ENCODE peak calls at places on chromosome 19, in five cellular contexts. One of them, this sample, is unnamed.

GRCh38 chr19:10291554-10292205 is 1.9 kb downstream of the ICAM5 start:
- DNase-seq in progenitor cell of endocrine pancreas: no peak
- DNase-seq in bronchial epithelial cell: no peak
- DNase-seq in heart right ventricle: no peak
- DNase-seq in NB4: peak
- DNase-seq in this sample: peak

GRCh38 chr19:18948075-18948975 is 7.3 kb upstream of the HOMER3 start:
- DNase-seq in progenitor cell of endocrine pancreas: no peak
- DNase-seq in bronchial epithelial cell: no peak
- DNase-seq in heart right ventricle: no peak
- DNase-seq in NB4: no peak
- DNase-seq in this sample: no peak

GRCh38 chr19:42596391-42597071 is 1.8 kb upstream of the CEACAM8 start:
- DNase-seq in progenitor cell of endocrine pancreas: peak
- DNase-seq in bronchial epithelial cell: peak
- DNase-seq in heart right ventricle: peak
- DNase-seq in NB4: peak
- DNase-seq in this sample: peak

GRCh38 chr19:43664008-43664407 is 6.0 kb downstream of the PLAUR start:
- DNase-seq in progenitor cell of endocrine pancreas: no peak
- DNase-seq in bronchial epithelial cell: no peak
- DNase-seq in heart right ventricle: no peak
- DNase-seq in NB4: peak
- DNase-seq in this sample: no peak

GRCh38 chr19:16677060-16677459 is 16.1 kb downstream of the TMEM38A start:
- DNase-seq in progenitor cell of endocrine pancreas: no peak
- DNase-seq in bronchial epithelial cell: peak
- DNase-seq in heart right ventricle: no peak
- DNase-seq in NB4: peak
- DNase-seq in this sample: no peak

GRCh38 chr19:6278740-6279619 is 795 bp downstream of the MLLT1 start:
- DNase-seq in progenitor cell of endocrine pancreas: no peak
- DNase-seq in bronchial epithelial cell: no peak
- DNase-seq in heart right ventricle: no peak
- DNase-seq in NB4: peak
- DNase-seq in this sample: no peak

GRCh38 chr19:2049741-2050348 is 1.2 kb downstream of the MKNK2 start:
- DNase-seq in progenitor cell of endocrine pancreas: no peak
- DNase-seq in bronchial epithelial cell: peak
- DNase-seq in heart right ventricle: peak
- DNase-seq in NB4: peak
- DNase-seq in this sample: peak

GRCh38 chr19:9847087-9847671 is 12.1 kb downstream of the PIN1 start:
- DNase-seq in progenitor cell of endocrine pancreas: no peak
- DNase-seq in bronchial epithelial cell: peak
- DNase-seq in heart right ventricle: no peak
- DNase-seq in NB4: peak
- DNase-seq in this sample: peak

GRCh38 chr19:33209844-33210230 is 15.7 kb downstream of the LRP3 start:
- DNase-seq in progenitor cell of endocrine pancreas: no peak
- DNase-seq in bronchial epithelial cell: no peak
- DNase-seq in heart right ventricle: no peak
- DNase-seq in NB4: no peak
- DNase-seq in this sample: no peak

GRCh38 chr19:4676955-4677731 is 7.0 kb upstream of the MYDGF start:
- DNase-seq in progenitor cell of endocrine pancreas: no peak
- DNase-seq in bronchial epithelial cell: peak
- DNase-seq in heart right ventricle: no peak
- DNase-seq in NB4: peak
- DNase-seq in this sample: peak
- TF ChIP-seq CTCF in progenitor cell of endocrine pancreas: peak
- TF ChIP-seq CTCF in bronchial epithelial cell: peak
- TF ChIP-seq CTCF in heart right ventricle: peak
- TF ChIP-seq CTCF in NB4: peak
- TF ChIP-seq CTCF in this sample: no peak

DNA sequence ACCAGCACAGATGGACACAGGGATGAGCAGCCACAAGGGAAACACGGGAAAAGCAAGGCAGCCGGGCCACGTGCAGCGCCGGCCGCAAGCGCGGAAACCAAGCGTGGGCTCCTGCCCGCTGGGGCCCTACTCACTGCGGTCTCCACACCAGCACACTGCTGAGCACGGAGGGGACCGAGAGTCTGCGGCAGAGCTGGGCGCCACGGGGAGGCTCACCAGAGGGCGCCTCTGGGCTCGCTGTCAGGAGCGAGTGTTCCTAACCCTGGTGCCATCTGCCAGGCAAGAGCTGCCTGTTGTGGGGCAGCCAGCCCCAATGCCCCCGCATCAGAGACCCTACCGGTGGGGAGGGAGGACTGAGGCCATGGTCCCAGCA is 26.5 kb downstream of the MPND start:
- DNase-seq in progenitor cell of endocrine pancreas: no peak
- DNase-seq in bronchial epithelial cell: peak
- DNase-seq in heart right ventricle: peak
- DNase-seq in NB4: no peak
- DNase-seq in this sample: peak
- TF ChIP-seq CTCF in progenitor cell of endocrine pancreas: peak
- TF ChIP-seq CTCF in bronchial epithelial cell: peak
- TF ChIP-seq CTCF in heart right ventricle: peak
- TF ChIP-seq CTCF in NB4: peak
- TF ChIP-seq CTCF in this sample: peak

DNA sequence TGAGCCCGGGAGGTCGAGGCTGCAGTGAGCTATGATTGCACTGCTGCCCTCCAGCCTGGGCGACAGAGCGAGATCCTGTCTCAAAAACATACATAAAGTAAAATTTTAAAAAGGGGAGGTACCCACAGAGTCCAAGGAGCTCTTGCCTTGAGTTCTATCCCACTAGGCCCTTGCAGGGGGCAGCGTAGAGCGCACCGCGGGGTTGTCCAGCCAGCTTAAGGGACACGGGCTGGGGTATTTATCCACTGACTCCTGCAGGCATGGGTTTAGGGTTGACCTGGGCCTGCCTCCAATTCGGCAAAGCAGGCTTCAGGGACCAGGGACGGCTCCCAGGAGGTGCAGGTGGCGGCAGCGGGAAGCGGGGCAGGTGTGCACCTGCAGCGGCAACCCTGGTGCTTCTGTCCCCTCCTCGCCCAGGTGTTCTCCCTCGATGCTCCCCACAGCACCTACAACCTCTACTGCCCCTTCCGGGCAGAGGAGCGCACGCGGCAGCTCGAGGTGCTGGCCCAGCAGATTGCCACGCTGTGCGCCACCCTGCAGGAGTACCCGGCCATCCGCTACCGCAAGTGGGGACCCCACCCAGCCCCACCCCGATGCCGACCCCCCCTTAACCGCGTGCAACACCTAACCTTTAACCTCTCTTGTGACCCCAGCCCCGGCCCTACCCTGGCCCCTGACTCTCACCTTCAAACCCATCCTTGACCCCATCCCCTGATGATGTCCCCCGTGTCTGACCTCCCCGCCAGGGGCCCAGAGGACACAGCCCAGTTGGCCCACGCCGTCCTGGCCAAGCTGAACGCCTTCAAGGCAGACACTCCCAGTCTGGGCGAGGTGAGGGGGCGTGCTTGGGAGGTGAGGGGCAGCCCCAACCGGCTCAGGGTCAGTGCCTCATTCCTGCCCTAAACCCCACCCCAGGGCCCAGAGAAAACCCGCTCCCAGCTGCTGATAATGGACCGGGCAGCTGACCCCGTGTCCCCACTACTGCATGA is 4.7 kb downstream of the STXBP2 start:
- DNase-seq in progenitor cell of endocrine pancreas: no peak
- DNase-seq in bronchial epithelial cell: no peak
- DNase-seq in heart right ventricle: no peak
- DNase-seq in NB4: no peak
- DNase-seq in this sample: no peak
- TF ChIP-seq CTCF in progenitor cell of endocrine pancreas: peak
- TF ChIP-seq CTCF in bronchial epithelial cell: peak
- TF ChIP-seq CTCF in heart right ventricle: no peak
- TF ChIP-seq CTCF in NB4: peak
- TF ChIP-seq CTCF in this sample: no peak

GRCh38 chr19:29172302-29172701 is 40.6 kb downstream of the UQCRFS1 start:
- DNase-seq in progenitor cell of endocrine pancreas: no peak
- DNase-seq in bronchial epithelial cell: no peak
- DNase-seq in heart right ventricle: no peak
- DNase-seq in NB4: peak
- DNase-seq in this sample: no peak

GRCh38 chr19:29171525-29171924 is 41.4 kb downstream of the UQCRFS1 start:
- DNase-seq in progenitor cell of endocrine pancreas: no peak
- DNase-seq in bronchial epithelial cell: no peak
- DNase-seq in heart right ventricle: no peak
- DNase-seq in NB4: no peak
- DNase-seq in this sample: no peak

GRCh38 chr19:29173896-29174295 is 39.1 kb downstream of the UQCRFS1 start:
- DNase-seq in progenitor cell of endocrine pancreas: no peak
- DNase-seq in bronchial epithelial cell: no peak
- DNase-seq in heart right ventricle: no peak
- DNase-seq in NB4: no peak
- DNase-seq in this sample: no peak

DNA sequence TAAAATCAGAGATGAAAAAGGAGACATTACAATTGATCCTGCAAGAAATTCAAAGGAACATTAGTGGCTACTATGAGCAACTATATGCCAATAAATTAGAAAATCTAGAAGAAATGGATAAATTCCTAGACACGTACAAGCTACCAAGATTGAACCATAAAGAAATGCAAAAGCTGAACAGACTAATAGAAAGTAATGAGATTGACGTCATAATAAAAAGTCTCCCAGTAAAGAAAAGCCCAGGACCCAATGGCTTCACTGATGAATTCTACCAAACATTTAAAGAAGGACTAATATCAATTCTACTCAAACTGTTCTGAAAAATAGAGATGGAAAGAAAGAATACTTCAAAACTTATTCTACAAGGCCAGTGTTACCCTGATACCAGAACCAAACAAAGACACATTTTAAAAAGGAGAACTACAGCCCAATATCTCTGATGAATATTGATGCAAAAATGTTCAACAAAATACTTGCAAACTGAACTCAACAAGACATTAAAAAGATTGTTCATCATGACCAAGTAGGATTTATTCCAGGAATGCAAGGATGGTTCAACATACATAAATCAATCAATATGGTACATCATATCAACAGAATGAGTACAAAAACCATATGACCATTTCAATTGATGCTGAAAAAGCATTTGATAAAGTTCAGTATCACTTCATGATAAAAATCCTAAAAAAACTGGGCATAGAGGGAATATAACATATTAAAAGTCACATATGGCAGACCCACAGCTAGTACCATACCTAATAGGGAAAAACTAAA is 35.8 kb downstream of the UQCRFS1 start:
- DNase-seq in progenitor cell of endocrine pancreas: no peak
- DNase-seq in bronchial epithelial cell: no peak
- DNase-seq in heart right ventricle: no peak
- DNase-seq in NB4: no peak
- DNase-seq in this sample: no peak
- TF ChIP-seq CTCF in progenitor cell of endocrine pancreas: no peak
- TF ChIP-seq CTCF in bronchial epithelial cell: no peak
- TF ChIP-seq CTCF in heart right ventricle: no peak
- TF ChIP-seq CTCF in NB4: no peak
- TF ChIP-seq CTCF in this sample: no peak

DNA sequence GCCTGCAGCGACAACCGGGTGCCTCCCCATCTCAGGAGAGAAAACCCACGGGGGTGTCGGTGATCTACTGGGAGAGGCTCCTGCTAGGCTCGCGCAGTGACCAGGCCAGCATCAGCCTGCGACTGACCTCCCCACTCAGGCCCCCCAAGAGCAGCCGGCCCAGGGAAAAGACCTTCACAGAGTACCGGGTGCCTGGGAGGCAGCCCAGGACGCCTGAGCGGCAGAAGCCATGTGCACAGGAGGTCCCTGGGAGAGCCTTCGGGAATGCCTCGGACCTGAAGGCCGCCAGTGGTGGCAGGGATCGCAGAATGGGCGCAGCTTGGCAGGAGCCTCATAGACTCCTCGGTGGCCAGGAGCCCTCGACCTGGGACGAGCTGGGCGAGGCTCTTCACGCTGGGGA is 3.9 kb downstream of the ZNF324B start:
- DNase-seq in progenitor cell of endocrine pancreas: no peak
- DNase-seq in bronchial epithelial cell: no peak
- DNase-seq in heart right ventricle: no peak
- DNase-seq in NB4: no peak
- DNase-seq in this sample: no peak
- TF ChIP-seq CTCF in progenitor cell of endocrine pancreas: no peak
- TF ChIP-seq CTCF in bronchial epithelial cell: no peak
- TF ChIP-seq CTCF in heart right ventricle: no peak
- TF ChIP-seq CTCF in NB4: no peak
- TF ChIP-seq CTCF in this sample: no peak

GRCh38 chr19:3801412-3802096 is 15.4 kb upstream of the MATK start:
- DNase-seq in progenitor cell of endocrine pancreas: no peak
- DNase-seq in bronchial epithelial cell: peak
- DNase-seq in heart right ventricle: peak
- DNase-seq in NB4: no peak
- DNase-seq in this sample: no peak
- TF ChIP-seq CTCF in progenitor cell of endocrine pancreas: peak
- TF ChIP-seq CTCF in bronchial epithelial cell: peak
- TF ChIP-seq CTCF in heart right ventricle: no peak
- TF ChIP-seq CTCF in NB4: no peak
- TF ChIP-seq CTCF in this sample: no peak

GRCh38 chr19:51145926-51146493 is 3.9 kb downstream of the SIGLEC7 start:
- DNase-seq in progenitor cell of endocrine pancreas: no peak
- DNase-seq in bronchial epithelial cell: no peak
- DNase-seq in heart right ventricle: no peak
- DNase-seq in NB4: no peak
- DNase-seq in this sample: no peak
- TF ChIP-seq CTCF in progenitor cell of endocrine pancreas: no peak
- TF ChIP-seq CTCF in bronchial epithelial cell: no peak
- TF ChIP-seq CTCF in heart right ventricle: no peak
- TF ChIP-seq CTCF in NB4: no peak
- TF ChIP-seq CTCF in this sample: no peak

GRCh38 chr19:14406645-14407331 is 12.4 kb downstream of the DDX39A start:
- DNase-seq in progenitor cell of endocrine pancreas: no peak
- DNase-seq in bronchial epithelial cell: no peak
- DNase-seq in heart right ventricle: no peak
- DNase-seq in NB4: no peak
- DNase-seq in this sample: no peak
- TF ChIP-seq CTCF in progenitor cell of endocrine pancreas: no peak
- TF ChIP-seq CTCF in bronchial epithelial cell: no peak
- TF ChIP-seq CTCF in heart right ventricle: no peak
- TF ChIP-seq CTCF in NB4: no peak
- TF ChIP-seq CTCF in this sample: no peak

DNA sequence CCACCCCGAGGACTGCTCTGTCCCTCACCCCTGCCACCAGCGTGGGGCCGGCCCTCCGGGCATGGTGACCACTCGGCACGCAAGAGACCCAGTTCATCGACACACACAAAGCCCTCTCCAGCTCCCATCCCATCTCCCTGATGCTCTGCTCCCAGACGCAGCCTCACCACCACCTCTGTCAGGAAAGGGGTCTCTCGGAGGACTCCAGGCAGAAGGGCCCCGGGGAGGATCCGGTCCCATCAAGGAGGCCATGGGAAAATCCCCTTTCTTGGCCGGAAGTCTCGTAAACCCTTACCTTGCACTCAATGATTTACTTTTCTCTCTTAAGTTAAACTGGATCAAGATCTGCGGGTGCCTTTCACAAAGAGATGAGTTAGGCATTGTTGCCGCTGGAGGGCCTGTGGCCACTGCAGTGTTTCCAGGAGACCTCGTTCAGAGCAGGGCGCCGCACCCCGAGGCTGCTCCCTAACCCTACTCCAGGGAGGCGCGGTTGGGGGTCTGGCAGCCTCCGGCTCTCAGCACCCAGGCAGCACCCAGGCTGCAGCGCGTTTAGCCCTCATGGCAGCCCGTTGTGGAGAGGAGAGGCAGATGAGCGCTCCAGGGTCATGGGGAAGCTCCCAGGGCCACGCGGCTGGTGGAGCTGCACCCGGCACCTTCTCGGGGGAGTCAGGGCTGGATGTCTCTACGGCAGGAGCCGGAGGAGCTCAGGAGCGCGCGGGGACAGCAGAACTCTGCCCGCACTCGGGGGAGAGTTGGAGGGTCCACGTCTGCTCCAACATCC is 31.0 kb downstream of the C2CD4C start:
- DNase-seq in progenitor cell of endocrine pancreas: no peak
- DNase-seq in bronchial epithelial cell: peak
- DNase-seq in heart right ventricle: no peak
- DNase-seq in NB4: no peak
- DNase-seq in this sample: no peak
- TF ChIP-seq CTCF in progenitor cell of endocrine pancreas: no peak
- TF ChIP-seq CTCF in bronchial epithelial cell: no peak
- TF ChIP-seq CTCF in heart right ventricle: no peak
- TF ChIP-seq CTCF in NB4: no peak
- TF ChIP-seq CTCF in this sample: no peak

This sample was measured in MCF 10A.